ENCODE peak calls at places on chromosomes 5 and 9, in five cellular contexts. I, C, B, K and H are unnamed samples.

GRCh38 chr5:133824661-133825254 is 143.7 kb downstream of the C5orf15 start:
- DNase-seq in K (no peak), C (no peak), B (no peak), I (no peak), H (peak; percentile 20)

GRCh38 chr5:171162602-171163001 is 146.4 kb upstream of the TLX3 start:
- DNase-seq in I (peak; percentile 32), B (no peak), C (no peak), K (no peak), H (no peak)

GRCh38 chr5:145887976-145888574 is 15.3 kb upstream of the GRXCR2 start:
- DNase-seq in B (no peak), I (peak; percentile 51), K (peak; percentile 32), C (no peak), H (no peak)

GRCh38 chr5:90022002-90022710 is 387.4 kb downstream of the CETN3 start:
- DNase-seq in I (no peak), B (no peak), C (no peak), K (no peak), H (no peak)

GRCh38 chr9:130451509-130452388 is 7.0 kb downstream of the ASS1 start:
- DNase-seq in I (peak; percentile 91), B (peak; percentile 74), C (no peak), K (peak; percentile 85), H (peak; percentile 83)

GRCh38 chr9:127683723-127684122 is 23.1 kb upstream of the CFAP157 start:
- DNase-seq in I (no peak), C (no peak), B (no peak), K (no peak), H (no peak)

GRCh38 chr9:108850293-108850897 is 5.4 kb downstream of the ACTL7B start:
- DNase-seq in B (no peak), K (no peak), C (no peak), I (peak; percentile 28), H (no peak)

GRCh38 chr9:37611961-37612360 is 19.6 kb upstream of the TOMM5 start:
- DNase-seq in I (no peak), K (no peak), B (no peak), C (no peak), H (no peak)

GRCh38 chr9:21777701-21778100 is 24.7 kb upstream of the MTAP start:
- DNase-seq in C (no peak), K (no peak), B (no peak), I (no peak), H (no peak)

GRCh38 chr9:101362450-101362849 is 22.4 kb downstream of the BAAT start:
- DNase-seq in B (no peak), K (no peak), C (no peak), I (no peak), H (no peak)

GRCh38 chr5:99032234-99033013 is 103.6 kb upstream of the CHD1 start:
- DNase-seq in B (peak; percentile 67), K (peak; percentile 59), C (no peak), I (peak; percentile 78), H (no peak)

GRCh38 chr5:1011226-1011631 is 2.6 kb downstream of the NKD2 start:
- DNase-seq in C (peak; percentile 43), I (peak; percentile 36), B (peak; percentile 46), K (no peak), H (peak; percentile 68)

GRCh38 chr5:58666598-58667595 is 84.0 kb downstream of the RAB3C start:
- DNase-seq in C (no peak), K (no peak), B (no peak), I (no peak), H (no peak)

GRCh38 chr5:157820593-157821252 is 38.2 kb downstream of the CLINT1 start:
- DNase-seq in K (peak; percentile 18), B (no peak), I (peak; percentile 55), C (no peak), H (no peak)

GRCh38 chr9:127112683-127113539 is 9.5 kb downstream of the ANGPTL2 start:
- DNase-seq in C (no peak), I (no peak), B (no peak), K (no peak), H (no peak)

GRCh38 chr9:112130347-112130746 is 44.8 kb downstream of the SUSD1 start:
- DNase-seq in B (no peak), K (no peak), C (no peak), I (no peak), H (no peak)

GRCh38 chr5:111680737-111681413 is 76.1 kb downstream of the NREP start:
- DNase-seq in K (peak; percentile 93), B (peak; percentile 47), I (no peak), C (no peak), H (no peak)

GRCh38 chr5:57711946-57712345 is 229.3 kb upstream of the ACTBL2 start:
- DNase-seq in K (no peak), C (no peak), B (no peak), I (no peak), H (no peak)

GRCh38 chr5:61132559-61132958 is 29.7 kb downstream of the SMIM15 start:
- DNase-seq in C (no peak), B (no peak), K (no peak), I (peak; percentile 19), H (no peak)

GRCh38 chr5:108259306-108259705 is 122.6 kb downstream of the FBXL17 start:
- DNase-seq in I (no peak), C (no peak), K (peak; percentile 26), B (no peak), H (no peak)

GRCh38 chr9:131885144-131885609 is 145.3 kb upstream of the RAPGEF1 start:
- DNase-seq in C (no peak), I (no peak), K (no peak), B (peak; percentile 81), H (peak; percentile 45)

GRCh38 chr5:111478266-111478665 is 34.1 kb downstream of the STARD4 start:
- DNase-seq in K (no peak), B (no peak), C (no peak), I (no peak), H (no peak)

GRCh38 chr5:54187694-54188093 is 122.7 kb downstream of the ARL15 start:
- DNase-seq in I (no peak), C (no peak), B (no peak), K (no peak), H (no peak)

GRCh38 chr5:92678576-92679105 is 902.4 kb downstream of the NR2F1-AS1 start:
- DNase-seq in K (no peak), I (peak; percentile 10), C (no peak), B (no peak), H (no peak)

GRCh38 chr5:78633710-78634109 is 14.9 kb downstream of the LHFPL2 start:
- DNase-seq in C (no peak), K (no peak), B (no peak), I (no peak), H (no peak)

GRCh38 chr5:581941-582340 is 30.2 kb upstream of the CEP72 start:
- DNase-seq in K (no peak), C (no peak), I (no peak), B (no peak), H (peak; percentile 38)

GRCh38 chr5:133785182-133785581 is 172.8 kb upstream of the FSTL4 start:
- DNase-seq in B (no peak), C (no peak), I (no peak), K (no peak), H (no peak)

GRCh38 chr9:73137286-73137899 is 14.3 kb upstream of the ANXA1 start:
- DNase-seq in B (no peak), C (no peak), K (no peak), I (peak; percentile 66), H (no peak)

GRCh38 chr5:41722359-41722950 is 147.8 kb downstream of the OXCT1 start:
- DNase-seq in I (peak; percentile 6), K (no peak), B (no peak), C (no peak), H (no peak)

GRCh38 chr9:37968228-37968672 is 64.3 kb upstream of the SLC25A51 start:
- DNase-seq in B (no peak), K (no peak), C (no peak), I (no peak), H (no peak)

GRCh38 chr5:119316116-119316515 is 39.7 kb upstream of the TNFAIP8 start:
- DNase-seq in C (no peak), I (no peak), K (no peak), B (no peak), H (no peak)